ENCODE peak calls at places on chromosomes 12 and 14, in ten cellular contexts. M, J, C, N, Y, A, F, U, K and W are unnamed samples.

GRCh38 chr14:24928501-24928900 is 121.4 kb downstream of the STXBP6 start:
- DNase-seq in M (no peak), J (no peak), C (no peak), N (no peak), Y (no peak), A (no peak), F (peak; percentile 55), U (no peak), K (no peak), W (no peak)

GRCh38 chr12:5038781-5039311 is 4.8 kb upstream of the KCNA5 start:
- DNase-seq in M (no peak), J (no peak), C (no peak), N (no peak), Y (no peak), A (no peak), F (no peak), U (no peak), K (no peak), W (no peak)

GRCh38 chr14:105884808-105885281 is 358.5 kb downstream of the TMEM121 start:
- DNase-seq in M (peak; percentile 5), J (no peak), C (no peak), N (no peak), Y (peak; percentile 15), A (peak; percentile 12), F (no peak), U (peak; percentile 0), K (no peak), W (no peak)

GRCh38 chr12:52280796-52281560 is 6.5 kb downstream of the KRT86 start:
- DNase-seq in M (peak; percentile 47), J (peak; percentile 99), C (peak; percentile 82), N (peak; percentile 99), Y (no peak), A (peak; percentile 51), F (peak; percentile 97), U (peak; percentile 50), K (no peak), W (no peak)

GRCh38 chr12:12503384-12504078 is 59.1 kb downstream of the DUSP16 start:
- DNase-seq in M (no peak), J (no peak), C (no peak), N (no peak), Y (no peak), A (no peak), F (no peak), U (no peak), K (peak; percentile 25), W (no peak)

GRCh38 chr12:99598785-99599184 is 48.8 kb upstream of the GARIN6 start:
- DNase-seq in M (no peak), J (no peak), C (no peak), N (no peak), Y (no peak), A (no peak), F (no peak), U (no peak), K (no peak), W (no peak)

GRCh38 chr14:58805605-58806358 is 168.0 kb downstream of the DACT1 start:
- DNase-seq in M (no peak), J (no peak), C (no peak), N (peak; percentile 94), Y (no peak), A (no peak), F (peak; percentile 44), U (no peak), K (no peak), W (no peak)

GRCh38 chr14:82500222-82500621 is 966.6 kb upstream of the SEL1L start:
- DNase-seq in M (no peak), J (no peak), C (no peak), N (no peak), Y (no peak), A (no peak), F (no peak), U (no peak), K (no peak), W (no peak)

GRCh38 chr12:130026608-130027176 is 122.9 kb upstream of the TMEM132D start:
- DNase-seq in M (peak; percentile 35), J (no peak), C (peak; percentile 57), N (no peak), Y (no peak), A (no peak), F (no peak), U (no peak), K (no peak), W (peak; percentile 55)

GRCh38 chr12:99453831-99454538 is 193.6 kb upstream of the GARIN6 start:
- DNase-seq in M (no peak), J (peak; percentile 11), C (no peak), N (no peak), Y (no peak), A (no peak), F (no peak), U (no peak), K (no peak), W (no peak)

GRCh38 chr12:117533687-117534086 is 172.3 kb upstream of the NOS1 start:
- DNase-seq in M (no peak), J (no peak), C (no peak), N (no peak), Y (no peak), A (no peak), F (no peak), U (no peak), K (no peak), W (no peak)

DNA sequence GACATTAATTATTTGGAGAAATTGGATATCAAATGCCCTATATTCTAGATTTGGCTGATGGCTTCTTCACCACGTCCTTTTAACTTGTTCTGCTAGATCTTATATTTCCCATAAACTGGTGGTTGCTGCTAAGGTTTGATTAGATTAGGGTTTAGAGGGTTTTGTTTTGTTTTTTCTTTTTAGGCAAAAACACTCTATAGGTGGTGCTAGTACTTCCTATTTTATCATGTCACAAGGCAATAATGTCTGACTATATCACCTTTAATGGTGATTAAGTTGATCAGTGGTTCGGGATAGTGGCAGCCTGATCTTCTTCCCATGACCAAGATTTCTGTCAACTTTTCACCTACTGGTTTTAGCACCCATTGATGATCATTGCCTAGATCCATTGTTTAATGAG is 455.1 kb downstream of the RAD51B start:
- DNase-seq in M (no peak), J (no peak), C (no peak), N (no peak), Y (no peak), A (no peak), F (no peak), U (no peak), K (no peak), W (no peak)
- TF ChIP-seq CTCF in M (no peak), J (no peak), C (no peak), N (no peak), Y (no peak), A (no peak), F (no peak), U (no peak), K (peak; percentile 40), W (no peak)

GRCh38 chr14:104792945-104793702 is 2.4 kb downstream of the AKT1 start:
- DNase-seq in M (no peak), J (no peak), C (no peak), N (no peak), Y (no peak), A (no peak), F (no peak), U (no peak), K (no peak), W (no peak)
- TF ChIP-seq CTCF in M (no peak), J (peak; percentile 5), C (no peak), N (no peak), Y (no peak), A (no peak), F (no peak), U (no peak), K (no peak), W (no peak)

GRCh38 chr12:132899033-132899432 is 11.6 kb upstream of the CHFR start:
- DNase-seq in M (no peak), J (no peak), C (no peak), N (no peak), Y (no peak), A (no peak), F (peak; percentile 7), U (no peak), K (no peak), W (no peak)

GRCh38 chr12:132908145-132909029 is 21.0 kb upstream of the CHFR start:
- DNase-seq in M (peak; percentile 87), J (peak; percentile 95), C (no peak), N (peak; percentile 99), Y (peak; percentile 97), A (peak; percentile 97), F (peak; percentile 94), U (peak; percentile 96), K (peak; percentile 88), W (peak; percentile 90)

GRCh38 chr12:132907216-132907615 is 19.8 kb upstream of the CHFR start:
- DNase-seq in M (no peak), J (no peak), C (no peak), N (no peak), Y (no peak), A (no peak), F (no peak), U (no peak), K (no peak), W (no peak)

GRCh38 chr12:132909030-132909368 is 21.6 kb upstream of the CHFR start:
- DNase-seq in M (no peak), J (no peak), C (no peak), N (no peak), Y (no peak), A (no peak), F (no peak), U (no peak), K (no peak), W (no peak)

GRCh38 chr12:132904718-132905328 is 17.4 kb upstream of the CHFR start:
- DNase-seq in M (peak; percentile 72), J (peak; percentile 11), C (no peak), N (peak; percentile 67), Y (peak; percentile 62), A (peak; percentile 91), F (no peak), U (peak; percentile 88), K (peak; percentile 88), W (peak; percentile 57)
- TF ChIP-seq CTCF in M (no peak), J (peak; percentile 23), C (no peak), N (peak; percentile 74), Y (peak; percentile 88), A (peak; percentile 77), F (peak; percentile 49), U (peak; percentile 86), K (peak; percentile 98), W (peak; percentile 72)

GRCh38 chr14:77066555-77067172 is 31.4 kb upstream of the CIPC start:
- DNase-seq in M (no peak), J (no peak), C (no peak), N (peak; percentile 38), Y (no peak), A (no peak), F (no peak), U (peak; percentile 27), K (no peak), W (no peak)

GRCh38 chr14:77067632-77068514 is 30.2 kb upstream of the CIPC start:
- DNase-seq in M (peak; percentile 81), J (peak; percentile 59), C (peak; percentile 84), N (peak; percentile 72), Y (peak; percentile 74), A (peak; percentile 80), F (peak; percentile 57), U (peak; percentile 75), K (peak; percentile 49), W (peak; percentile 59)

GRCh38 chr14:77065851-77066554 is 32.1 kb upstream of the CIPC start:
- DNase-seq in M (no peak), J (no peak), C (no peak), N (no peak), Y (no peak), A (no peak), F (no peak), U (no peak), K (no peak), W (no peak)

GRCh38 chr14:77069551-77069950 is 28.5 kb upstream of the CIPC start:
- DNase-seq in M (no peak), J (no peak), C (no peak), N (no peak), Y (no peak), A (no peak), F (no peak), U (no peak), K (no peak), W (no peak)

GRCh38 chr14:77068515-77069200 is 29.4 kb upstream of the CIPC start:
- DNase-seq in M (no peak), J (no peak), C (no peak), N (no peak), Y (no peak), A (no peak), F (no peak), U (no peak), K (no peak), W (no peak)
- TF ChIP-seq CTCF in M (no peak), J (no peak), C (no peak), N (no peak), Y (no peak), A (no peak), F (no peak), U (no peak), K (peak; percentile 33), W (peak; percentile 16)